ENCODE peak calls at places on chromosomes 3 and 15, in six cellular contexts. L is dorsolateral prefrontal cortex; V is neural progenitor cell; X is CD8-positive, alpha-beta T cell; J is aorta; Z is foreskin fibroblast. G is an unnamed sample.

GRCh38 chr15:63332367-63333078 is 49.1 kb downstream of the CA12 start:
- DNase-seq in V (no peak), L (no peak), Z (peak), X (no peak), J (no peak), G (peak)

GRCh38 chr3:28081533-28081947 is 159.9 kb upstream of the CMC1 start:
- DNase-seq in L (no peak), X (no peak), J (no peak), V (no peak), Z (no peak), G (no peak)

GRCh38 chr3:194276768-194277546 is 74.2 kb downstream of the CPN2 start:
- DNase-seq in V (no peak), Z (no peak), J (peak), X (no peak), L (no peak), G (no peak)

GRCh38 chr15:88902491-88902835 is 7.1 kb upstream of the HAPLN3 start:
- DNase-seq in J (peak), Z (no peak), X (no peak), V (no peak), L (no peak), G (no peak)

GRCh38 chr15:88257311-88257901 is 867 bp upstream of the NTRK3 start:
- DNase-seq in Z (no peak), V (peak), X (no peak), L (peak), J (peak), G (no peak)

GRCh38 chr3:56424357-56424756 is 43.9 kb downstream of the ERC2 start:
- DNase-seq in Z (no peak), X (no peak), V (no peak), L (no peak), J (no peak), G (no peak)

GRCh38 chr3:110391640-110392395 is 679.8 kb upstream of the NECTIN3 start:
- DNase-seq in X (no peak), J (no peak), V (no peak), Z (peak), L (no peak), G (no peak)

GRCh38 chr3:150168694-150169093 is 198.0 kb upstream of the PFN2 start:
- DNase-seq in L (no peak), Z (no peak), V (no peak), J (no peak), X (no peak), G (no peak)

GRCh38 chr3:159994182-159994581 is 5.5 kb downstream of the IL12A start:
- DNase-seq in Z (peak), X (no peak), L (no peak), V (no peak), J (no peak), G (no peak)

GRCh38 chr15:87902772-87903388 is 353.7 kb downstream of the NTRK3 start:
- DNase-seq in V (no peak), L (peak), J (peak), X (no peak), Z (no peak), G (no peak)

GRCh38 chr15:74213858-74214284 is 11.3 kb upstream of the STRA6 start:
- DNase-seq in V (peak), X (no peak), J (no peak), L (no peak), Z (no peak), G (no peak)
- H3K4me3 ChIP-seq in V (peak), X (no peak), J (no peak), L (no peak), Z (no peak), G (no peak)

GRCh38 chr3:59710556-59710953 is 660.7 kb upstream of the CFAP20DC start:
- DNase-seq in J (no peak), Z (no peak), L (no peak), V (no peak), X (no peak), G (no peak)
- H3K4me3 ChIP-seq in J (no peak), Z (no peak), L (no peak), V (no peak), X (no peak), G (no peak)

DNA sequence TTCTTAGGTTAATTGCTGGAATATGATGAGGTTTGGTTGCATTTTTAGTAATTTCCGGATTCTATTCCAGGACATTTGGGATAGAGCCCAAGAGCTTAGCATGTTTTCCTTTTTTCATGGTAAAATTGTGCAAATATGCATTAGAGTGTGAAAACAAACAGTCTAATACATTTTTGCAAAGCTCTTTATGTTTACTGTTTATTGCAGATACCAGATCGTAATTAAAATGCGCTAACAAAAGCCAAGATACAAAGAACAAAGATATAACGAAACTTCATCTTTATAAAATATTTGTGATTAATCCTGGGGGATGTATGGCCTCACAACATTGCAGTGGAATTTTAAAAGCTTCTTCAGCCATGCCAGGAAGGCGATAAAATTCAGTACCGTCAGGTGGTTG is 94.5 kb upstream of the TBC1D5 start:
- DNase-seq in Z (no peak), X (no peak), J (no peak), V (no peak), L (no peak), G (no peak)
- H3K4me3 ChIP-seq in Z (no peak), X (no peak), J (no peak), V (no peak), L (no peak), G (no peak)

GRCh38 chr3:9916346-9916733 is 558 bp upstream of the IL17RC start:
- DNase-seq in X (no peak), Z (peak), J (peak), L (peak), V (peak), G (no peak)
- H3K4me3 ChIP-seq in X (peak), Z (peak), J (peak), L (peak), V (no peak), G (peak)

G was measured in AG04449.